ENCODE peak calls at places on chromosomes 13 and 19, in nine cellular contexts. D is T-helper 1 cell; N is activated CD8-positive, alpha-beta memory T cell treated with anti-CD3 and anti-CD28 coated beads for 1 hour; B is neural crest cell; F is CMK; X is midbrain; V is nephron progenitor cell; L is uterus; Z is activated T-cell treated with anti-CD3 and anti-CD28 coated beads, Interleukin-2, amount 50 U/mL, for 72 hours. W is an unnamed sample.

GRCh38 chr13:110682746-110683145 is 23.2 kb downstream of the CARS2 start:
- DNase-seq in V (no peak), B (no peak), Z (no peak), N (no peak), X (no peak), D (no peak), L (no peak), F (no peak), W (no peak)

GRCh38 chr19:3039641-3040077 is 10.6 kb upstream of the TLE2 start:
- DNase-seq in F (no peak), B (no peak), L (no peak), X (no peak), V (no peak), Z (no peak), N (no peak), D (no peak), W (peak; percentile 39)

GRCh38 chr13:39317284-39317683 is 279.0 kb downstream of the NHLRC3 start:
- DNase-seq in X (peak; percentile 7), Z (no peak), B (no peak), F (no peak), D (no peak), L (peak; percentile 57), V (no peak), N (no peak), W (no peak)

GRCh38 chr19:5452594-5453565 is 2.3 kb upstream of the ZNRF4 start:
- DNase-seq in V (no peak), N (no peak), F (no peak), B (no peak), X (no peak), Z (no peak), L (no peak), D (no peak), W (peak; percentile 63)

GRCh38 chr13:78934336-78934735 is 275.4 kb upstream of the OBI1 start:
- DNase-seq in X (no peak), N (no peak), D (no peak), L (no peak), B (no peak), V (no peak), F (no peak), Z (no peak), W (no peak)

GRCh38 chr13:102693250-102693649 is 1.6 kb downstream of the METTL21C start:
- DNase-seq in X (no peak), Z (no peak), V (no peak), L (no peak), D (no peak), F (no peak), N (no peak), B (no peak), W (peak; percentile 53)

GRCh38 chr13:45811891-45812583 is 39.5 kb downstream of the SIAH3 start:
- DNase-seq in F (no peak), L (no peak), N (no peak), D (no peak), V (no peak), B (no peak), X (no peak), Z (no peak), W (no peak)

GRCh38 chr19:49362048-49362925 is at the start of gene TEAD2:
- DNase-seq in X (no peak), Z (no peak), B (peak; percentile 61), F (no peak), D (no peak), V (peak; percentile 86), L (peak; percentile 85), N (no peak), W (peak; percentile 63)

GRCh38 chr19:7994114-7994513 is 11.3 kb downstream of the ELAVL1 start:
- DNase-seq in V (no peak), B (no peak), D (no peak), L (no peak), Z (no peak), F (no peak), X (no peak), N (no peak), W (no peak)

W was measured in WERI-Rb-1.